ENCODE peak calls at places on chromosomes 12 and 14, in eight cellular contexts. One of them, this sample, is unnamed.

GRCh38 chr12:132075026-132075713 is 68.9 kb downstream of the DDX51 start:
- DNase-seq in iPS-NIHi11: no peak
- DNase-seq in HAP-1: no peak
- DNase-seq in fibroblast of mammary gland: no peak
- DNase-seq in CD8-positive, alpha-beta T cell: no peak
- DNase-seq in left ventricle myocardium inferior: no peak
- DNase-seq in HS-5: no peak
- DNase-seq in LoVo: no peak
- DNase-seq in this sample: no peak

GRCh38 chr14:60509438-60510253 is 700 bp downstream of the SIX6 start:
- DNase-seq in iPS-NIHi11: peak; percentile 47
- DNase-seq in HAP-1: no peak
- DNase-seq in fibroblast of mammary gland: no peak
- DNase-seq in CD8-positive, alpha-beta T cell: no peak
- DNase-seq in left ventricle myocardium inferior: no peak
- DNase-seq in HS-5: no peak
- DNase-seq in LoVo: no peak
- DNase-seq in this sample: no peak

GRCh38 chr12:50508420-50508819 is 3.6 kb downstream of the DIP2B start:
- DNase-seq in iPS-NIHi11: no peak
- DNase-seq in HAP-1: peak; percentile 28
- DNase-seq in fibroblast of mammary gland: no peak
- DNase-seq in CD8-positive, alpha-beta T cell: no peak
- DNase-seq in left ventricle myocardium inferior: no peak
- DNase-seq in HS-5: no peak
- DNase-seq in LoVo: no peak
- DNase-seq in this sample: no peak

GRCh38 chr12:5480218-5480952 is 48.5 kb downstream of the NTF3 start:
- DNase-seq in iPS-NIHi11: peak; percentile 68
- DNase-seq in HAP-1: no peak
- DNase-seq in fibroblast of mammary gland: no peak
- DNase-seq in CD8-positive, alpha-beta T cell: no peak
- DNase-seq in left ventricle myocardium inferior: no peak
- DNase-seq in HS-5: no peak
- DNase-seq in LoVo: no peak
- DNase-seq in this sample: no peak

GRCh38 chr14:104171029-104171697 is 32.8 kb downstream of the KIF26A start:
- DNase-seq in iPS-NIHi11: peak; percentile 93
- DNase-seq in HAP-1: no peak
- DNase-seq in fibroblast of mammary gland: no peak
- DNase-seq in CD8-positive, alpha-beta T cell: no peak
- DNase-seq in left ventricle myocardium inferior: no peak
- DNase-seq in HS-5: no peak
- DNase-seq in LoVo: peak; percentile 7
- DNase-seq in this sample: peak; percentile 76

GRCh38 chr14:69643430-69644200 is 32.2 kb downstream of the SUSD6 start:
- DNase-seq in iPS-NIHi11: peak; percentile 44
- DNase-seq in HAP-1: no peak
- DNase-seq in fibroblast of mammary gland: peak; percentile 66
- DNase-seq in CD8-positive, alpha-beta T cell: no peak
- DNase-seq in left ventricle myocardium inferior: no peak
- DNase-seq in HS-5: no peak
- DNase-seq in LoVo: peak; percentile 93
- DNase-seq in this sample: peak; percentile 80

GRCh38 chr14:47442206-47442605 is 233.2 kb downstream of the MDGA2 start:
- DNase-seq in iPS-NIHi11: peak; percentile 46
- DNase-seq in HAP-1: no peak
- DNase-seq in fibroblast of mammary gland: peak; percentile 38
- DNase-seq in CD8-positive, alpha-beta T cell: no peak
- DNase-seq in left ventricle myocardium inferior: no peak
- DNase-seq in HS-5: peak; percentile 71
- DNase-seq in LoVo: peak; percentile 7
- DNase-seq in this sample: no peak

GRCh38 chr12:44224399-44224798 is 388.5 kb downstream of the TMEM117 start:
- DNase-seq in iPS-NIHi11: no peak
- DNase-seq in HAP-1: no peak
- DNase-seq in fibroblast of mammary gland: peak; percentile 4
- DNase-seq in CD8-positive, alpha-beta T cell: no peak
- DNase-seq in left ventricle myocardium inferior: no peak
- DNase-seq in HS-5: no peak
- DNase-seq in LoVo: no peak
- DNase-seq in this sample: no peak

GRCh38 chr12:26749781-26750180 is 83.2 kb downstream of the ITPR2 start:
- DNase-seq in iPS-NIHi11: no peak
- DNase-seq in HAP-1: no peak
- DNase-seq in fibroblast of mammary gland: no peak
- DNase-seq in CD8-positive, alpha-beta T cell: no peak
- DNase-seq in left ventricle myocardium inferior: no peak
- DNase-seq in HS-5: no peak
- DNase-seq in LoVo: no peak
- DNase-seq in this sample: no peak

This sample was measured in upper lobe of right lung.